ENCODE peak calls at places on chromosomes 6 and 20, in six cellular contexts. One of them, this sample, is unnamed.

GRCh38 chr6:129845696-129846095 is 15.4 kb downstream of the TMEM244 start:
- DNase-seq in tibial artery: no peak
- DNase-seq in psoas muscle: no peak
- DNase-seq in right atrium auricular region: no peak
- DNase-seq in fibroblast of gingiva: no peak
- DNase-seq in astrocyte of the cerebellum: no peak
- DNase-seq in this sample: no peak

GRCh38 chr6:112468359-112468758 is 121.2 kb downstream of the RFPL4B start:
- DNase-seq in tibial artery: no peak
- DNase-seq in right atrium auricular region: no peak
- DNase-seq in astrocyte of the cerebellum: no peak
- DNase-seq in fibroblast of gingiva: no peak
- DNase-seq in psoas muscle: no peak
- DNase-seq in this sample: no peak

GRCh38 chr6:1264619-1265445 is 47.1 kb upstream of the FOXQ1 start:
- DNase-seq in tibial artery: no peak
- DNase-seq in right atrium auricular region: peak; percentile 21
- DNase-seq in fibroblast of gingiva: no peak
- DNase-seq in psoas muscle: no peak
- DNase-seq in astrocyte of the cerebellum: no peak
- DNase-seq in this sample: no peak

GRCh38 chr6:37069639-37070038 is 64.2 kb downstream of the FGD2 start:
- DNase-seq in tibial artery: no peak
- DNase-seq in astrocyte of the cerebellum: no peak
- DNase-seq in right atrium auricular region: no peak
- DNase-seq in fibroblast of gingiva: no peak
- DNase-seq in psoas muscle: no peak
- DNase-seq in this sample: no peak

GRCh38 chr6:17820055-17820454 is 113.3 kb upstream of the NUP153 start:
- DNase-seq in psoas muscle: no peak
- DNase-seq in fibroblast of gingiva: no peak
- DNase-seq in tibial artery: no peak
- DNase-seq in right atrium auricular region: no peak
- DNase-seq in astrocyte of the cerebellum: no peak
- DNase-seq in this sample: no peak

GRCh38 chr20:57996936-57997629 is 231.4 kb downstream of the ANKRD60 start:
- DNase-seq in astrocyte of the cerebellum: no peak
- DNase-seq in fibroblast of gingiva: peak; percentile 31
- DNase-seq in right atrium auricular region: no peak
- DNase-seq in psoas muscle: no peak
- DNase-seq in tibial artery: no peak
- DNase-seq in this sample: peak; percentile 44

GRCh38 chr6:38452816-38453215 is 186.9 kb downstream of the BTBD9 start:
- DNase-seq in right atrium auricular region: no peak
- DNase-seq in tibial artery: no peak
- DNase-seq in fibroblast of gingiva: peak; percentile 7
- DNase-seq in psoas muscle: no peak
- DNase-seq in astrocyte of the cerebellum: no peak
- DNase-seq in this sample: no peak

GRCh38 chr6:71326611-71327010 is 38.0 kb downstream of the OGFRL1 start:
- DNase-seq in psoas muscle: no peak
- DNase-seq in fibroblast of gingiva: no peak
- DNase-seq in tibial artery: no peak
- DNase-seq in astrocyte of the cerebellum: no peak
- DNase-seq in right atrium auricular region: no peak
- DNase-seq in this sample: no peak

GRCh38 chr20:32165836-32166545 is 41.6 kb downstream of the PLAGL2 start:
- DNase-seq in fibroblast of gingiva: no peak
- DNase-seq in astrocyte of the cerebellum: no peak
- DNase-seq in right atrium auricular region: no peak
- DNase-seq in psoas muscle: no peak
- DNase-seq in tibial artery: peak; percentile 49
- DNase-seq in this sample: no peak

GRCh38 chr6:78599526-78599925 is 267.8 kb upstream of the IRAK1BP1 start:
- DNase-seq in tibial artery: no peak
- DNase-seq in astrocyte of the cerebellum: no peak
- DNase-seq in right atrium auricular region: no peak
- DNase-seq in psoas muscle: no peak
- DNase-seq in fibroblast of gingiva: no peak
- DNase-seq in this sample: no peak